ENCODE peak calls at places on chromosomes 16 and 17, in five cellular contexts. N, D, A, X and G are unnamed samples.

GRCh38 chr17:56842577-56842976 is 8.6 kb downstream of the DGKE start:
- DNase-seq in N (no peak), D (no peak), A (no peak), X (no peak), G (no peak)

GRCh38 chr17:60102632-60103047 is 23.9 kb upstream of the HEATR6 start:
- DNase-seq in N (no peak), D (no peak), A (no peak), X (no peak), G (peak; percentile 32)

GRCh38 chr17:42287305-42288077 is 807 bp upstream of the STAT5A start:
- DNase-seq in N (no peak), D (no peak), A (no peak), X (no peak), G (no peak)

GRCh38 chr17:64185101-64185500 is 55.2 kb upstream of the ERN1 start:
- DNase-seq in N (no peak), D (no peak), A (no peak), X (no peak), G (no peak)

GRCh38 chr17:75153854-75154194 is 488 bp downstream of the JPT1 start:
- DNase-seq in N (no peak), D (no peak), A (peak; percentile 12), X (peak; percentile 12), G (no peak)

GRCh38 chr16:49003022-49003421 is 278.6 kb downstream of the CBLN1 start:
- DNase-seq in N (no peak), D (no peak), A (peak; percentile 9), X (no peak), G (no peak)

GRCh38 chr16:12124742-12125141 is 148.2 kb downstream of the SNX29 start:
- DNase-seq in N (no peak), D (no peak), A (no peak), X (no peak), G (no peak)

GRCh38 chr17:4898351-4898750 is 985 bp upstream of the C17orf107 start:
- DNase-seq in N (no peak), D (no peak), A (no peak), X (no peak), G (no peak)

GRCh38 chr17:21542070-21542469 is 150.3 kb upstream of the KCNJ18 start:
- DNase-seq in N (no peak), D (no peak), A (no peak), X (no peak), G (no peak)

GRCh38 chr16:78504391-78504945 is 405.0 kb downstream of the WWOX start:
- DNase-seq in N (no peak), D (no peak), A (no peak), X (no peak), G (no peak)

GRCh38 chr17:55284944-55285339 is 20.2 kb downstream of the HLF start:
- DNase-seq in N (no peak), D (no peak), A (no peak), X (no peak), G (no peak)

GRCh38 chr16:48560692-48561091 is 49.3 kb downstream of the N4BP1 start:
- DNase-seq in N (no peak), D (no peak), A (no peak), X (no peak), G (no peak)

GRCh38 chr16:926715-927114 is 44.1 kb downstream of the LMF1 start:
- DNase-seq in N (no peak), D (no peak), A (no peak), X (no peak), G (no peak)

GRCh38 chr17:34635876-34636275 is 56.5 kb downstream of the TMEM132E start:
- DNase-seq in N (no peak), D (no peak), A (no peak), X (no peak), G (no peak)

GRCh38 chr17:59002848-59003247 is 103.8 kb downstream of the TRIM37 start:
- DNase-seq in N (no peak), D (no peak), A (no peak), X (no peak), G (no peak)

GRCh38 chr17:45873728-45874127 is 20.6 kb upstream of the MAPT start:
- DNase-seq in N (peak; percentile 14), D (peak; percentile 89), A (no peak), X (peak; percentile 34), G (no peak)

GRCh38 chr16:3364774-3365427 is 9.2 kb downstream of the OR2C1 start:
- DNase-seq in N (peak; percentile 75), D (peak; percentile 93), A (peak; percentile 64), X (peak; percentile 90), G (peak; percentile 96)

GRCh38 chr17:37476431-37477130 is 13.1 kb upstream of the DUSP14 start:
- DNase-seq in N (no peak), D (no peak), A (no peak), X (peak; percentile 90), G (no peak)

GRCh38 chr17:64164592-64165285 is 34.8 kb upstream of the ERN1 start:
- DNase-seq in N (no peak), D (no peak), A (no peak), X (no peak), G (no peak)

GRCh38 chr17:80899402-80900268 is 92.0 kb upstream of the CHMP6 start:
- DNase-seq in N (no peak), D (no peak), A (no peak), X (peak; percentile 60), G (no peak)

GRCh38 chr16:50467943-50468748 is 80.0 kb upstream of the NKD1 start:
- DNase-seq in N (no peak), D (no peak), A (peak; percentile 64), X (no peak), G (peak; percentile 24)

GRCh38 chr17:31269597-31269996 is 27.4 kb downstream of the OMG start:
- DNase-seq in N (peak; percentile 8), D (no peak), A (no peak), X (peak; percentile 85), G (peak; percentile 93)

GRCh38 chr17:76459674-76460073 is 6.7 kb upstream of the UBE2O start:
- DNase-seq in N (no peak), D (no peak), A (no peak), X (no peak), G (no peak)